ENCODE peak calls at places on chromosomes 16 and 17, in ten cellular contexts. One of them, this sample, is unnamed.

GRCh38 chr16:11248133-11248532 is 7.9 kb downstream of the SOCS1 start:
- DNase-seq in SK-N-MC: no peak
- DNase-seq in upper lobe of right lung: no peak
- DNase-seq in upper lobe of left lung: no peak
- DNase-seq in astrocyte of the spinal cord: no peak
- DNase-seq in HCT116: no peak
- DNase-seq in AG04449: no peak
- DNase-seq in neuronal stem cell: no peak
- DNase-seq in ovary: no peak
- DNase-seq in choroid plexus epithelial cell: no peak
- DNase-seq in this sample: no peak

GRCh38 chr16:4038448-4038847 is 77.8 kb downstream of the ADCY9 start:
- DNase-seq in upper lobe of left lung: no peak
- DNase-seq in SK-N-MC: no peak
- DNase-seq in ovary: no peak
- DNase-seq in neuronal stem cell: no peak
- DNase-seq in choroid plexus epithelial cell: no peak
- DNase-seq in HCT116: no peak
- DNase-seq in upper lobe of right lung: peak
- DNase-seq in astrocyte of the spinal cord: no peak
- DNase-seq in AG04449: no peak
- DNase-seq in this sample: no peak

GRCh38 chr16:27634781-27635180 is 84.8 kb downstream of the KATNIP start:
- DNase-seq in astrocyte of the spinal cord: no peak
- DNase-seq in neuronal stem cell: no peak
- DNase-seq in AG04449: no peak
- DNase-seq in ovary: no peak
- DNase-seq in HCT116: no peak
- DNase-seq in SK-N-MC: no peak
- DNase-seq in upper lobe of right lung: no peak
- DNase-seq in choroid plexus epithelial cell: no peak
- DNase-seq in upper lobe of left lung: no peak
- DNase-seq in this sample: no peak

GRCh38 chr16:28131210-28131609 is 67.7 kb upstream of the GSG1L start:
- DNase-seq in SK-N-MC: no peak
- DNase-seq in upper lobe of left lung: no peak
- DNase-seq in neuronal stem cell: no peak
- DNase-seq in HCT116: no peak
- DNase-seq in choroid plexus epithelial cell: no peak
- DNase-seq in AG04449: no peak
- DNase-seq in astrocyte of the spinal cord: peak
- DNase-seq in ovary: no peak
- DNase-seq in upper lobe of right lung: no peak
- DNase-seq in this sample: no peak

GRCh38 chr17:59311051-59311468 is 20.4 kb upstream of the YPEL2 start:
- DNase-seq in upper lobe of right lung: no peak
- DNase-seq in astrocyte of the spinal cord: peak
- DNase-seq in choroid plexus epithelial cell: peak
- DNase-seq in AG04449: peak
- DNase-seq in ovary: no peak
- DNase-seq in SK-N-MC: no peak
- DNase-seq in HCT116: peak
- DNase-seq in upper lobe of left lung: peak
- DNase-seq in neuronal stem cell: peak
- DNase-seq in this sample: peak

GRCh38 chr17:39750131-39751015 is 12.6 kb downstream of the GRB7 start:
- DNase-seq in astrocyte of the spinal cord: no peak
- DNase-seq in HCT116: no peak
- DNase-seq in SK-N-MC: no peak
- DNase-seq in AG04449: no peak
- DNase-seq in ovary: no peak
- DNase-seq in upper lobe of left lung: no peak
- DNase-seq in neuronal stem cell: no peak
- DNase-seq in upper lobe of right lung: no peak
- DNase-seq in choroid plexus epithelial cell: no peak
- DNase-seq in this sample: no peak

GRCh38 chr16:81611721-81612120 is 167.1 kb downstream of the CMIP start:
- DNase-seq in SK-N-MC: no peak
- DNase-seq in upper lobe of right lung: no peak
- DNase-seq in AG04449: no peak
- DNase-seq in HCT116: no peak
- DNase-seq in neuronal stem cell: no peak
- DNase-seq in upper lobe of left lung: no peak
- DNase-seq in ovary: no peak
- DNase-seq in choroid plexus epithelial cell: no peak
- DNase-seq in astrocyte of the spinal cord: no peak
- DNase-seq in this sample: no peak

GRCh38 chr17:21174719-21175118 is 39.2 kb downstream of the TMEM11 start:
- DNase-seq in choroid plexus epithelial cell: peak
- DNase-seq in upper lobe of right lung: no peak
- DNase-seq in astrocyte of the spinal cord: no peak
- DNase-seq in SK-N-MC: no peak
- DNase-seq in HCT116: no peak
- DNase-seq in upper lobe of left lung: no peak
- DNase-seq in AG04449: peak
- DNase-seq in ovary: peak
- DNase-seq in neuronal stem cell: no peak
- DNase-seq in this sample: peak

GRCh38 chr16:10622036-10622921 is 41.9 kb upstream of the EMP2 start:
- DNase-seq in choroid plexus epithelial cell: no peak
- DNase-seq in neuronal stem cell: no peak
- DNase-seq in ovary: no peak
- DNase-seq in AG04449: no peak
- DNase-seq in upper lobe of left lung: peak
- DNase-seq in HCT116: no peak
- DNase-seq in SK-N-MC: no peak
- DNase-seq in upper lobe of right lung: peak
- DNase-seq in astrocyte of the spinal cord: no peak
- DNase-seq in this sample: no peak

GRCh38 chr17:14303343-14304221 is 2.7 kb downstream of the HS3ST3B1 start:
- DNase-seq in astrocyte of the spinal cord: peak
- DNase-seq in choroid plexus epithelial cell: peak
- DNase-seq in AG04449: no peak
- DNase-seq in ovary: no peak
- DNase-seq in upper lobe of right lung: peak
- DNase-seq in neuronal stem cell: no peak
- DNase-seq in upper lobe of left lung: no peak
- DNase-seq in SK-N-MC: no peak
- DNase-seq in HCT116: no peak
- DNase-seq in this sample: peak

GRCh38 chr16:85460983-85461813 is 151.9 kb upstream of the GSE1 start:
- DNase-seq in neuronal stem cell: no peak
- DNase-seq in AG04449: no peak
- DNase-seq in HCT116: no peak
- DNase-seq in upper lobe of left lung: peak
- DNase-seq in astrocyte of the spinal cord: no peak
- DNase-seq in SK-N-MC: no peak
- DNase-seq in choroid plexus epithelial cell: peak
- DNase-seq in ovary: peak
- DNase-seq in upper lobe of right lung: no peak
- DNase-seq in this sample: peak

GRCh38 chr17:35429702-35430101 is 2.6 kb downstream of the SLFN12 start:
- DNase-seq in neuronal stem cell: no peak
- DNase-seq in upper lobe of left lung: no peak
- DNase-seq in AG04449: no peak
- DNase-seq in SK-N-MC: no peak
- DNase-seq in HCT116: no peak
- DNase-seq in astrocyte of the spinal cord: no peak
- DNase-seq in upper lobe of right lung: no peak
- DNase-seq in choroid plexus epithelial cell: no peak
- DNase-seq in ovary: no peak
- DNase-seq in this sample: no peak

GRCh38 chr17:8126306-8127066 is 2.6 kb upstream of the HES7 start:
- DNase-seq in ovary: peak
- DNase-seq in astrocyte of the spinal cord: peak
- DNase-seq in upper lobe of right lung: peak
- DNase-seq in SK-N-MC: no peak
- DNase-seq in AG04449: no peak
- DNase-seq in HCT116: no peak
- DNase-seq in choroid plexus epithelial cell: peak
- DNase-seq in neuronal stem cell: peak
- DNase-seq in upper lobe of left lung: no peak
- DNase-seq in this sample: peak

GRCh38 chr17:81635431-81635830 is 1.5 kb downstream of the NPLOC4 start:
- DNase-seq in astrocyte of the spinal cord: no peak
- DNase-seq in SK-N-MC: no peak
- DNase-seq in ovary: no peak
- DNase-seq in choroid plexus epithelial cell: no peak
- DNase-seq in neuronal stem cell: no peak
- DNase-seq in upper lobe of right lung: no peak
- DNase-seq in upper lobe of left lung: no peak
- DNase-seq in AG04449: no peak
- DNase-seq in HCT116: peak
- DNase-seq in this sample: no peak
- H3K4me3 ChIP-seq in astrocyte of the spinal cord: peak
- H3K4me3 ChIP-seq in SK-N-MC: peak
- H3K4me3 ChIP-seq in ovary: peak
- H3K4me3 ChIP-seq in choroid plexus epithelial cell: peak
- H3K4me3 ChIP-seq in neuronal stem cell: no peak
- H3K4me3 ChIP-seq in upper lobe of right lung: peak
- H3K4me3 ChIP-seq in upper lobe of left lung: peak
- H3K4me3 ChIP-seq in AG04449: peak
- H3K4me3 ChIP-seq in HCT116: peak
- H3K4me3 ChIP-seq in this sample: peak

GRCh38 chr17:47330548-47330947 is 6.8 kb downstream of the EFCAB13 start:
- DNase-seq in AG04449: no peak
- DNase-seq in upper lobe of left lung: no peak
- DNase-seq in upper lobe of right lung: no peak
- DNase-seq in HCT116: no peak
- DNase-seq in ovary: no peak
- DNase-seq in astrocyte of the spinal cord: no peak
- DNase-seq in SK-N-MC: no peak
- DNase-seq in neuronal stem cell: no peak
- DNase-seq in choroid plexus epithelial cell: no peak
- DNase-seq in this sample: no peak

GRCh38 chr17:47323382-47324223 is at the start of gene EFCAB13:
- DNase-seq in choroid plexus epithelial cell: peak
- DNase-seq in upper lobe of left lung: peak
- DNase-seq in neuronal stem cell: peak
- DNase-seq in ovary: peak
- DNase-seq in astrocyte of the spinal cord: peak
- DNase-seq in SK-N-MC: no peak
- DNase-seq in HCT116: no peak
- DNase-seq in upper lobe of right lung: peak
- DNase-seq in AG04449: no peak
- DNase-seq in this sample: peak

GRCh38 chr17:47320879-47321502 is 2.8 kb upstream of the EFCAB13 start:
- DNase-seq in SK-N-MC: no peak
- DNase-seq in ovary: no peak
- DNase-seq in astrocyte of the spinal cord: no peak
- DNase-seq in upper lobe of right lung: no peak
- DNase-seq in upper lobe of left lung: no peak
- DNase-seq in choroid plexus epithelial cell: no peak
- DNase-seq in neuronal stem cell: no peak
- DNase-seq in HCT116: no peak
- DNase-seq in AG04449: no peak
- DNase-seq in this sample: no peak

GRCh38 chr17:47324224-47325020 is 667 bp downstream of the EFCAB13 start:
- DNase-seq in upper lobe of right lung: peak
- DNase-seq in AG04449: no peak
- DNase-seq in ovary: peak
- DNase-seq in SK-N-MC: no peak
- DNase-seq in astrocyte of the spinal cord: peak
- DNase-seq in neuronal stem cell: peak
- DNase-seq in choroid plexus epithelial cell: peak
- DNase-seq in HCT116: no peak
- DNase-seq in upper lobe of left lung: peak
- DNase-seq in this sample: peak

GRCh38 chr17:47325176-47325575 is 1.4 kb downstream of the EFCAB13 start:
- DNase-seq in astrocyte of the spinal cord: no peak
- DNase-seq in neuronal stem cell: no peak
- DNase-seq in upper lobe of right lung: no peak
- DNase-seq in AG04449: no peak
- DNase-seq in HCT116: no peak
- DNase-seq in ovary: no peak
- DNase-seq in choroid plexus epithelial cell: no peak
- DNase-seq in upper lobe of left lung: no peak
- DNase-seq in SK-N-MC: no peak
- DNase-seq in this sample: no peak
- H3K4me3 ChIP-seq in astrocyte of the spinal cord: no peak
- H3K4me3 ChIP-seq in neuronal stem cell: no peak
- H3K4me3 ChIP-seq in upper lobe of right lung: no peak
- H3K4me3 ChIP-seq in AG04449: no peak
- H3K4me3 ChIP-seq in HCT116: no peak
- H3K4me3 ChIP-seq in ovary: no peak
- H3K4me3 ChIP-seq in choroid plexus epithelial cell: no peak
- H3K4me3 ChIP-seq in upper lobe of left lung: no peak
- H3K4me3 ChIP-seq in SK-N-MC: no peak
- H3K4me3 ChIP-seq in this sample: no peak

GRCh38 chr17:67360880-67361279 is 5.5 kb downstream of the PSMD12 start:
- DNase-seq in upper lobe of right lung: no peak
- DNase-seq in AG04449: no peak
- DNase-seq in SK-N-MC: no peak
- DNase-seq in choroid plexus epithelial cell: no peak
- DNase-seq in neuronal stem cell: no peak
- DNase-seq in ovary: no peak
- DNase-seq in upper lobe of left lung: no peak
- DNase-seq in astrocyte of the spinal cord: no peak
- DNase-seq in HCT116: no peak
- DNase-seq in this sample: no peak
- H3K4me3 ChIP-seq in upper lobe of right lung: no peak
- H3K4me3 ChIP-seq in AG04449: no peak
- H3K4me3 ChIP-seq in SK-N-MC: no peak
- H3K4me3 ChIP-seq in choroid plexus epithelial cell: no peak
- H3K4me3 ChIP-seq in neuronal stem cell: no peak
- H3K4me3 ChIP-seq in ovary: no peak
- H3K4me3 ChIP-seq in upper lobe of left lung: no peak
- H3K4me3 ChIP-seq in astrocyte of the spinal cord: no peak
- H3K4me3 ChIP-seq in HCT116: no peak
- H3K4me3 ChIP-seq in this sample: no peak

GRCh38 chr17:45411348-45412105 is 21.1 kb downstream of the ARHGAP27 start:
- DNase-seq in upper lobe of right lung: no peak
- DNase-seq in upper lobe of left lung: peak
- DNase-seq in ovary: no peak
- DNase-seq in AG04449: no peak
- DNase-seq in choroid plexus epithelial cell: no peak
- DNase-seq in HCT116: no peak
- DNase-seq in SK-N-MC: no peak
- DNase-seq in astrocyte of the spinal cord: no peak
- DNase-seq in neuronal stem cell: no peak
- DNase-seq in this sample: no peak

GRCh38 chr17:45409659-45410076 is 23.0 kb downstream of the ARHGAP27 start:
- DNase-seq in SK-N-MC: no peak
- DNase-seq in neuronal stem cell: no peak
- DNase-seq in choroid plexus epithelial cell: no peak
- DNase-seq in astrocyte of the spinal cord: no peak
- DNase-seq in ovary: no peak
- DNase-seq in upper lobe of left lung: no peak
- DNase-seq in AG04449: no peak
- DNase-seq in upper lobe of right lung: no peak
- DNase-seq in HCT116: no peak
- DNase-seq in this sample: no peak

GRCh38 chr17:45408611-45409421 is 23.9 kb downstream of the ARHGAP27 start:
- DNase-seq in neuronal stem cell: no peak
- DNase-seq in upper lobe of left lung: no peak
- DNase-seq in HCT116: no peak
- DNase-seq in choroid plexus epithelial cell: peak
- DNase-seq in AG04449: no peak
- DNase-seq in astrocyte of the spinal cord: no peak
- DNase-seq in ovary: no peak
- DNase-seq in upper lobe of right lung: no peak
- DNase-seq in SK-N-MC: no peak
- DNase-seq in this sample: no peak

GRCh38 chr17:45413498-45413923 is 19.2 kb downstream of the ARHGAP27 start:
- DNase-seq in SK-N-MC: no peak
- DNase-seq in upper lobe of right lung: peak
- DNase-seq in AG04449: no peak
- DNase-seq in neuronal stem cell: no peak
- DNase-seq in ovary: no peak
- DNase-seq in astrocyte of the spinal cord: no peak
- DNase-seq in upper lobe of left lung: peak
- DNase-seq in choroid plexus epithelial cell: no peak
- DNase-seq in HCT116: no peak
- DNase-seq in this sample: no peak

GRCh38 chr17:45410144-45411091 is 22.3 kb downstream of the ARHGAP27 start:
- DNase-seq in HCT116: no peak
- DNase-seq in upper lobe of right lung: no peak
- DNase-seq in AG04449: no peak
- DNase-seq in upper lobe of left lung: peak
- DNase-seq in SK-N-MC: no peak
- DNase-seq in ovary: no peak
- DNase-seq in neuronal stem cell: no peak
- DNase-seq in choroid plexus epithelial cell: no peak
- DNase-seq in astrocyte of the spinal cord: no peak
- DNase-seq in this sample: no peak
- H3K4me3 ChIP-seq in HCT116: no peak
- H3K4me3 ChIP-seq in upper lobe of right lung: peak
- H3K4me3 ChIP-seq in AG04449: no peak
- H3K4me3 ChIP-seq in upper lobe of left lung: peak
- H3K4me3 ChIP-seq in SK-N-MC: no peak
- H3K4me3 ChIP-seq in ovary: peak
- H3K4me3 ChIP-seq in neuronal stem cell: no peak
- H3K4me3 ChIP-seq in choroid plexus epithelial cell: no peak
- H3K4me3 ChIP-seq in astrocyte of the spinal cord: no peak
- H3K4me3 ChIP-seq in this sample: no peak

This sample was measured in fibroblast of the aortic adventitia.